ENCODE peak calls at places on chromosome 11, in five cellular contexts. P, T, C, Z and O are unnamed samples.

GRCh38 chr11:60848714-60849151 is 6.8 kb downstream of the CCDC86 start:
- DNase-seq in P (no peak), T (no peak), C (no peak), Z (no peak), O (no peak)

GRCh38 chr11:82233211-82233610 is 500.5 kb downstream of the FAM181B start:
- DNase-seq in P (no peak), T (no peak), C (no peak), Z (no peak), O (no peak)

GRCh38 chr11:10204021-10204420 is 90.0 kb downstream of the SBF2 start:
- DNase-seq in P (no peak), T (no peak), C (no peak), Z (no peak), O (no peak)

GRCh38 chr11:23425379-23425778 is 565.1 kb upstream of the CCDC179 start:
- DNase-seq in P (no peak), T (no peak), C (no peak), Z (no peak), O (no peak)

GRCh38 chr11:128471138-128471661 is 116.2 kb downstream of the ETS1 start:
- DNase-seq in P (no peak), T (no peak), C (no peak), Z (no peak), O (peak; percentile 52)

GRCh38 chr11:393219-394033 is 583 bp upstream of the PKP3 start:
- DNase-seq in P (no peak), T (no peak), C (peak; percentile 97), Z (peak; percentile 66), O (peak; percentile 68)

GRCh38 chr11:77269484-77270123 is 31.9 kb downstream of the GDPD4 start:
- DNase-seq in P (no peak), T (no peak), C (no peak), Z (no peak), O (no peak)

GRCh38 chr11:76329084-76329648 is 51.8 kb downstream of the THAP12 start:
- DNase-seq in P (no peak), T (no peak), C (no peak), Z (no peak), O (no peak)

DNA sequence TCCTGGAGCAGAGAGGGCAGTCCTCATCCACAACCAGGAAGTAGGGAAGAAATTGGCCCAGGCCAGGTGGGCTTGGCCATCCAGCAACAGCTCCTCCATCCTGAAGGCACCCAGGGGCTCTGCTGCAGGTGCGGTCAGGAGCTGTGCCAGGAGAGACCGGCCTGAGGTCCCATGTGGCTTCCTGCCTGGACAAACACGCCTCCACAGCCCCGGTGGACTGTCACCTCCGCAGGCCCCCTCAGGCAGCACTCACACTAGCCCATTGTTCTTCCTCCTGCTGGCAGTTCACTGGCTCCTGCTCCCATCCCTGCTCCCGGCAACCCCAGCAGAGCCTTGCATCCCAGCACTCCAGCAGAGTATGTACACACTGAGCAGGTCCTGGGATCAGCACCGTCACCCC is 16.0 kb upstream of the POU2AF1 start:
- DNase-seq in P (no peak), T (no peak), C (no peak), Z (peak; percentile 41), O (no peak)
- TF ChIP-seq EP300 in P (no peak), T (no peak), C (no peak), Z (no peak), O (no peak)

GRCh38 chr11:3369366-3369765 is 9.6 kb downstream of the ZNF195 start:
- DNase-seq in P (no peak), T (no peak), C (no peak), Z (no peak), O (no peak)
- H3K9me3 ChIP-seq in P (peaks cover 17% of the 10 kb centered on the region), T (no peaks in the 10 kb centered on the region), C (peaks cover 92% of the 10 kb centered on the region), Z (no peaks in the 10 kb centered on the region), O (peaks cover 31% of the 10 kb centered on the region)

GRCh38 chr11:43418197-43418596 is 59.5 kb downstream of the TTC17 start:
- DNase-seq in P (no peak), T (no peak), C (no peak), Z (no peak), O (no peak)
- TF ChIP-seq EP300 in P (no peak), T (no peak), C (no peak), Z (no peak), O (no peak)

DNA sequence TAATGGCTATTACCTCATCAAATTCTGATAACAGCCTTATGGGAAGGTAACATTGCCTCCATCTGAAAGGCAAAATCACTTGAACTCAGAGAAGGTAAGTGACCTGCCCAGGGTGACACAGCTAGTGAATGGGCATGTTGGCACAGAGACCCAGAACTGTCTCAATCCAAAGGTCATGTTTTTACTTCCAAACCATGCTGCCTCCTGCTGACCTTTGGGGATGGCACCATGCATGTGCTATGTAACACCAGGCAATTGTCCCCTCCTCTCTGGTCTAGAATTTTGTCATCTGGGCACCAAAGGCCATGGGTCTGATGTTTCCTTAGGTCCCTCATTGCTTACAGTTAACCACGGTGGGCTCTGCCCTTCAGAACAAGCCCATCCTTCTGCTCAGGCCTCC is 417.4 kb downstream of the SOX6 start:
- DNase-seq in P (no peak), T (no peak), C (no peak), Z (no peak), O (no peak)
- H3K9me3 ChIP-seq in P (no peaks in the 10 kb centered on the region), T (no peaks in the 10 kb centered on the region), C (no peaks in the 10 kb centered on the region), Z (no peaks in the 10 kb centered on the region), O (no peaks in the 10 kb centered on the region)

DNA sequence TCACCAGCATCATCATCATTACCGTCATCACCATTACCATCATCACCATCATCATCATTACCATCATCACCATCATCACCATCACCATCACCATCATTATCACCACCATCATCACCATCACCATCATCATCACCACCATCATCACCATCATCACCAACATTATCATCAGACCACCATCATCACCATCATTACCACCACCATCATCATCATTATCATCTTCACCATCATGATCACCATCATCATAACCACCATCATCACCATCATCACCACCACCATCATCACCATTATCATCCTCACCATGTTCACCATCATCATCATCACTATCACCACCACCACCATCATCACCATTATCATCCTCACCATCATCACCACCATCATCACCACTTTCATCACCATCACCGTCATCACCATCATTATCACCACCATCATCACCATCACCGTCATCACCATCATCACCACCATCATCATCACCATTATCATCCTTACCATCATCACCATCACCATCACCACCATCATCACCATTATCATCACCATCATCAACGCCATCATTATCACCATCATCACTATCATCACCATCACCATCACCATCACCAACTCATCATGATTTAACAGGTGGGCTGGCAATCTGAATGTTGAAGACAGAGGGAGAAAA is 2.4 kb upstream of the MYEOV start:
- DNase-seq in P (no peak), T (no peak), C (no peak), Z (no peak), O (no peak)
- TF ChIP-seq EP300 in P (no peak), T (no peak), C (no peak), Z (no peak), O (no peak)

GRCh38 chr11:12376259-12376971 is 956 bp upstream of the PARVA start:
- DNase-seq in P (no peak), T (peak; percentile 93), C (no peak), Z (no peak), O (peak; percentile 27)
- H3K9me3 ChIP-seq in P (no peaks in the 10 kb centered on the region), T (no peaks in the 10 kb centered on the region), C (no peaks in the 10 kb centered on the region), Z (no peaks in the 10 kb centered on the region), O (no peaks in the 10 kb centered on the region)

GRCh38 chr11:85960678-85961077 is 105.5 kb downstream of the CCDC83 start:
- DNase-seq in P (no peak), T (no peak), C (no peak), Z (no peak), O (no peak)
- TF ChIP-seq EP300 in P (no peak), T (no peak), C (no peak), Z (no peak), O (no peak)